ENCODE peak calls at places on chromosome 20, in four cellular contexts. R, Y, I and L are unnamed samples.

GRCh38 chr20:24648481-24648880 is 179.1 kb downstream of the SYNDIG1 start:
- DNase-seq in R (peak), Y (no peak), I (no peak), L (no peak)

GRCh38 chr20:47280668-47281067 is 75.8 kb downstream of the ZMYND8 start:
- DNase-seq in R (no peak), Y (no peak), I (no peak), L (no peak)

GRCh38 chr20:33789109-33789857 is 21.9 kb upstream of the CHMP4B start:
- DNase-seq in R (peak), Y (peak), I (no peak), L (peak)

GRCh38 chr20:10716855-10717254 is 43.1 kb upstream of the JAG1 start:
- DNase-seq in R (no peak), Y (no peak), I (no peak), L (no peak)

GRCh38 chr20:52105045-52105572 is 86.5 kb downstream of the ZFP64 start:
- DNase-seq in R (peak), Y (no peak), I (no peak), L (no peak)

GRCh38 chr20:23509580-23509913 is 18.6 kb downstream of the CST8 start:
- DNase-seq in R (no peak), Y (no peak), I (no peak), L (no peak)

GRCh38 chr20:17612287-17612974 is 42.6 kb downstream of the DSTN start:
- DNase-seq in R (peak), Y (peak), I (peak), L (peak)

GRCh38 chr20:37384683-37385174 is 38.8 kb downstream of the SRC start:
- DNase-seq in R (peak), Y (no peak), I (peak), L (no peak)

GRCh38 chr20:38023181-38024085 is 9.8 kb downstream of the TTI1 start:
- DNase-seq in R (no peak), Y (no peak), I (peak), L (peak)

GRCh38 chr20:35446356-35447078 is 8.5 kb upstream of the GDF5 start:
- DNase-seq in R (no peak), Y (no peak), I (no peak), L (no peak)

GRCh38 chr20:47694021-47694818 is 91.1 kb downstream of the SULF2 start:
- DNase-seq in R (no peak), Y (no peak), I (no peak), L (no peak)

GRCh38 chr20:1887321-1887720 is 7.9 kb upstream of the SIRPA start:
- DNase-seq in R (no peak), Y (no peak), I (no peak), L (no peak)

GRCh38 chr20:60764328-60764727 is 487.7 kb upstream of the CDH4 start:
- DNase-seq in R (no peak), Y (no peak), I (no peak), L (no peak)

GRCh38 chr20:63699466-63700198 is 3.2 kb downstream of the TNFRSF6B start:
- DNase-seq in R (peak), Y (no peak), I (no peak), L (no peak)

GRCh38 chr20:15902493-15902892 is 670.8 kb downstream of the KIF16B start:
- DNase-seq in R (peak), Y (no peak), I (no peak), L (no peak)

GRCh38 chr20:56032251-56032650 is 26.9 kb upstream of the CBLN4 start:
- DNase-seq in R (no peak), Y (no peak), I (no peak), L (no peak)

GRCh38 chr20:61959301-61959700 is 106.4 kb downstream of the TAF4 start:
- DNase-seq in R (no peak), Y (no peak), I (no peak), L (no peak)

GRCh38 chr20:34581341-34582189 is 23.0 kb downstream of the MAP1LC3A start:
- DNase-seq in R (peak), Y (no peak), I (no peak), L (no peak)